ENCODE peak calls at places on chromosome 14, in four cellular contexts. One of them, this sample, is unnamed.

GRCh38 chr14:100875861-100876590 is 27.5 kb downstream of the RTL1 start:
- DNase-seq in cardiac muscle cell: no peak
- DNase-seq in heart right ventricle: no peak
- DNase-seq in mesenchymal stem cell: no peak
- DNase-seq in this sample: no peak

GRCh38 chr14:99691111-99691885 is 7.2 kb downstream of the CYP46A1 start:
- DNase-seq in cardiac muscle cell: no peak
- DNase-seq in heart right ventricle: no peak
- DNase-seq in mesenchymal stem cell: no peak
- DNase-seq in this sample: no peak

GRCh38 chr14:78567343-78567742 is 397.2 kb downstream of the NRXN3 start:
- DNase-seq in cardiac muscle cell: no peak
- DNase-seq in heart right ventricle: peak; percentile 3
- DNase-seq in mesenchymal stem cell: peak; percentile 1
- DNase-seq in this sample: no peak

GRCh38 chr14:92198804-92199203 is 77.0 kb downstream of the CPSF2 start:
- DNase-seq in mesenchymal stem cell: no peak
- DNase-seq in heart right ventricle: no peak
- DNase-seq in cardiac muscle cell: no peak
- DNase-seq in this sample: no peak

GRCh38 chr14:53778263-53778662 is 178.4 kb downstream of the BMP4 start:
- DNase-seq in cardiac muscle cell: no peak
- DNase-seq in mesenchymal stem cell: no peak
- DNase-seq in heart right ventricle: no peak
- DNase-seq in this sample: no peak

GRCh38 chr14:93304771-93305170 is 28.1 kb downstream of the BTBD7 start:
- DNase-seq in cardiac muscle cell: peak; percentile 12
- DNase-seq in mesenchymal stem cell: peak; percentile 63
- DNase-seq in heart right ventricle: no peak
- DNase-seq in this sample: no peak

GRCh38 chr14:66395300-66395699 is 90.9 kb upstream of the CCDC196 start:
- DNase-seq in mesenchymal stem cell: no peak
- DNase-seq in cardiac muscle cell: no peak
- DNase-seq in heart right ventricle: no peak
- DNase-seq in this sample: no peak

GRCh38 chr14:90522585-90523191 is 125.9 kb downstream of the CALM1 start:
- DNase-seq in mesenchymal stem cell: no peak
- DNase-seq in cardiac muscle cell: peak; percentile 71
- DNase-seq in heart right ventricle: no peak
- DNase-seq in this sample: no peak

GRCh38 chr14:53190938-53191337 is 37.8 kb upstream of the DDHD1 start:
- DNase-seq in cardiac muscle cell: peak; percentile 29
- DNase-seq in heart right ventricle: no peak
- DNase-seq in mesenchymal stem cell: no peak
- DNase-seq in this sample: no peak

GRCh38 chr14:100306506-100307214 is 416 bp upstream of the SLC25A29 start:
- DNase-seq in cardiac muscle cell: peak; percentile 91
- DNase-seq in heart right ventricle: peak; percentile 88
- DNase-seq in mesenchymal stem cell: peak; percentile 88
- DNase-seq in this sample: peak; percentile 93

GRCh38 chr14:60565211-60565610 is 56.3 kb downstream of the SIX6 start:
- DNase-seq in mesenchymal stem cell: no peak
- DNase-seq in heart right ventricle: no peak
- DNase-seq in cardiac muscle cell: peak; percentile 81
- DNase-seq in this sample: no peak

GRCh38 chr14:54566410-54567223 is at the start of gene SAMD4A:
- DNase-seq in mesenchymal stem cell: peak; percentile 91
- DNase-seq in heart right ventricle: peak; percentile 82
- DNase-seq in cardiac muscle cell: peak; percentile 93
- DNase-seq in this sample: peak; percentile 88

GRCh38 chr14:85414142-85414541 is 115.8 kb upstream of the FLRT2 start:
- DNase-seq in mesenchymal stem cell: no peak
- DNase-seq in heart right ventricle: no peak
- DNase-seq in cardiac muscle cell: peak; percentile 27
- DNase-seq in this sample: no peak

GRCh38 chr14:67620217-67620789 is 583 bp downstream of the ARG2 start:
- DNase-seq in heart right ventricle: no peak
- DNase-seq in mesenchymal stem cell: peak; percentile 23
- DNase-seq in cardiac muscle cell: no peak
- DNase-seq in this sample: peak; percentile 43

GRCh38 chr14:53011053-53011462 is 60.2 kb upstream of the FERMT2 start:
- DNase-seq in mesenchymal stem cell: peak; percentile 94
- DNase-seq in heart right ventricle: peak; percentile 54
- DNase-seq in cardiac muscle cell: peak; percentile 99
- DNase-seq in this sample: no peak

GRCh38 chr14:95250126-95250824 is 69.4 kb downstream of the CLMN start:
- DNase-seq in cardiac muscle cell: no peak
- DNase-seq in heart right ventricle: no peak
- DNase-seq in mesenchymal stem cell: no peak
- DNase-seq in this sample: no peak
- H3K4me1 ChIP-seq in cardiac muscle cell: peaks cover 17% of the 10 kb centered on the region
- H3K4me1 ChIP-seq in heart right ventricle: peaks cover 3% of the 10 kb centered on the region
- H3K4me1 ChIP-seq in mesenchymal stem cell: peaks cover 43% of the 10 kb centered on the region
- H3K4me1 ChIP-seq in this sample: no peaks in the 10 kb centered on the region

DNA sequence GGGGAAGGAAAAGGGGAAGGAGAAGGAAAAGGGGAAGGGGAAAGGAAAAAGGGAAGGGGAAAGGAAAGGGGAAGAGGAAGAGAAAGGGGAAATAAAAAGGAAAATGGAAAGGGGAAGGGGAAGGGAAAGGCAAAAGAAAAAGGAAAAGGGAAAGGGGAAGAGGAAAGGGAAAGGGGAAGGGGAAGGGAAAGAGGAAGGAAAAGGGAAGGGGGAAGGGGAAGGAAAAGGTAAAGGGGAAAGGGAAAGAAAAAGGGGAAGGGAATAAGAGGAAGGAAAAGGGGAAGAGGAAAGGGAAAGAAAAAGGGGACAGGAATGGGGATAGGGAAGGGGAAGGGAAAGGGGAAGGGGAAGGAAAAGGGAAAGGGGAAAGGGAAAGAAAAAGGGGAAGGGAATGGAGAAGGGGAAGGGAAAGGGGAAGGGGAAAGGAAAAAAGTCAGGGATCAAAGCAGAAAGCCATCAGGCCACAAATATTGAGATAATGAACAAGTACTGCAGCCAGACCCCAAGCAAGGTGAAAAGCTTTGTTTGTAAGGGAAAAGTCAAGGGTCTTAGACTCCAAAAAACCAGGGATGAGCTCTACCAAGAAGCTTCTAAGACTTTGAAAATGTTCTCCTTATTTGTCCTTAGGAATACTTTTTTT is 20.0 kb downstream of the DICER1 start:
- DNase-seq in mesenchymal stem cell: no peak
- DNase-seq in cardiac muscle cell: no peak
- DNase-seq in heart right ventricle: no peak
- DNase-seq in this sample: no peak
- H3K4me1 ChIP-seq in mesenchymal stem cell: peaks cover 3% of the 10 kb centered on the region
- H3K4me1 ChIP-seq in cardiac muscle cell: no peaks in the 10 kb centered on the region
- H3K4me1 ChIP-seq in heart right ventricle: peaks cover 11% of the 10 kb centered on the region
- H3K4me1 ChIP-seq in this sample: peaks cover 48% of the 10 kb centered on the region

DNA sequence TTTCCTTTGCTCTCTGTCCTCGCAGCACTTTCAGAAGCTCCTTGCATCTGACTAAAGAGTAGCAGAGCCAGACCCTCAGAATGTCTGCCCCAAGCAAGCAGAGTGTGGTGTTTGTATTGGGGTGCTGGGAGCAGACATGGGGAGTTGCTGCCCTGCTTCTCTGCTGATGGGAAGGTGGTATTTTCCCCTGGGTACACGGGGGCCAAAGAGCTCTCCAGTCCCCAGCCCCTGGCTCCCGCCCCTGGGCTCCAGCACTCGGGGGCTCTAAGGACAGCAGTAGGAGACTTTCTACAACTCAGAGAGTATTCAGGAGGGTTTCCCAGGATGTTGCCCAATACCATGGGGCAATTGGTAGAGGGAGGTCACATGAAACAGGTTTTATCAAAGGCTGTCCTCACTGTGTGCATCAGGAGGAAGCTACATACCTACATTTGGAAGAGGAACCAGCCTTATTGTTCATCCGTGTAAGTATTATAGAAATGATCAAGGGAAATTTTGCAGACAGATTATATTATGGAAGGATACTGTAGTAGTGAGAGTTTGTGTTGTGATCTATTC is 50.3 kb downstream of the DAD1 start:
- DNase-seq in heart right ventricle: no peak
- DNase-seq in mesenchymal stem cell: no peak
- DNase-seq in cardiac muscle cell: no peak
- DNase-seq in this sample: no peak
- H3K4me1 ChIP-seq in heart right ventricle: no peaks in the 10 kb centered on the region
- H3K4me1 ChIP-seq in mesenchymal stem cell: peaks cover 11% of the 10 kb centered on the region
- H3K4me1 ChIP-seq in cardiac muscle cell: peaks cover 9% of the 10 kb centered on the region
- H3K4me1 ChIP-seq in this sample: no peaks in the 10 kb centered on the region

DNA sequence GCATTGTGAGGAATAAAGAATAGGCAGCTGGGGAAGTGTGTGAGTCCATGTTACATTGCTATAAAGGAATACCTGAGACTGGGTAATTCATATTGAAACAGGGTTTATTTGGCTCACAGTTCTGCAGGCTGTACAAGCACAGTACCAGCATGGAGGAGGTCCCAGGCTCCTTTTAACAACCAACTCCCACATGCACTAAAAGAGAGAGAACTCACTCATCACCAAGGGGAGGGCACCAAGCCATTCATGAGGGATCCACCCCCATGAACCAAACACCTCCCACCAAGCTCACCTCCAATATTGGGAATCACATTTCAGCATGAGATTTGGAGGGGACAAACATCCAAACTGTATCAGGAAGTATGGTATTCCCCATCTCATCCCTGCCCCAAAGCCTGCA is 11.9 kb upstream of the DHRS4 start:
- DNase-seq in cardiac muscle cell: no peak
- DNase-seq in heart right ventricle: no peak
- DNase-seq in mesenchymal stem cell: no peak
- DNase-seq in this sample: no peak
- H3K4me1 ChIP-seq in cardiac muscle cell: no peaks in the 10 kb centered on the region
- H3K4me1 ChIP-seq in heart right ventricle: no peaks in the 10 kb centered on the region
- H3K4me1 ChIP-seq in mesenchymal stem cell: peaks cover 5% of the 10 kb centered on the region
- H3K4me1 ChIP-seq in this sample: no peaks in the 10 kb centered on the region

GRCh38 chr14:69666112-69666511 is 54.7 kb downstream of the SUSD6 start:
- DNase-seq in heart right ventricle: no peak
- DNase-seq in mesenchymal stem cell: no peak
- DNase-seq in cardiac muscle cell: no peak
- DNase-seq in this sample: no peak

GRCh38 chr14:69670093-69670492 is 58.7 kb downstream of the SUSD6 start:
- DNase-seq in mesenchymal stem cell: no peak
- DNase-seq in heart right ventricle: no peak
- DNase-seq in cardiac muscle cell: no peak
- DNase-seq in this sample: no peak

GRCh38 chr14:69669375-69669774 is 58.0 kb downstream of the SUSD6 start:
- DNase-seq in cardiac muscle cell: no peak
- DNase-seq in heart right ventricle: no peak
- DNase-seq in mesenchymal stem cell: no peak
- DNase-seq in this sample: no peak

GRCh38 chr14:69666698-69667211 is 55.4 kb downstream of the SUSD6 start:
- DNase-seq in mesenchymal stem cell: no peak
- DNase-seq in heart right ventricle: no peak
- DNase-seq in cardiac muscle cell: peak; percentile 44
- DNase-seq in this sample: peak; percentile 36

DNA sequence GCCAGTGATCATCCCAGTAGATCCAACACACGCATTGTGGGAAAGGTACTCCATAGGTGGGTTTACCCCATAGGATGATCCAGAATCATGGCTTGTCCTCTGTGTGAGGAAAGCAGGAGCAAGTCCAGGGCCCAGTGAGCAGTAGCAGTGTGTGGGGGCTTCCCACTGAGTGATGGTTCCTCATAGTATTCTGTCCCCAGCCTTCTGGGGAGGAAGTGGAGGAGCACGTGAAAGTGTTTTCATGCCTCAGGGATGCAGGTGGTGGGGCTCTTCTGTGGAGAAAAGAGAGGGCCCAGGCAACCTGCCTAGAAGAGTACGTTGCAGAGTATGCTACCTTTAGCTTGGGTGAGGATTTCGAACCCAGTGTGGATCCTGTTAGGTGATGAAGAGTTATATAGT is 56.5 kb downstream of the SUSD6 start:
- DNase-seq in cardiac muscle cell: no peak
- DNase-seq in heart right ventricle: no peak
- DNase-seq in mesenchymal stem cell: no peak
- DNase-seq in this sample: no peak
- H3K4me1 ChIP-seq in cardiac muscle cell: peaks cover 36% of the 10 kb centered on the region
- H3K4me1 ChIP-seq in heart right ventricle: peaks cover 34% of the 10 kb centered on the region
- H3K4me1 ChIP-seq in mesenchymal stem cell: peaks cover 5% of the 10 kb centered on the region
- H3K4me1 ChIP-seq in this sample: peaks cover 25% of the 10 kb centered on the region

GRCh38 chr14:104680806-104681688 is 8.4 kb upstream of the INF2 start:
- DNase-seq in heart right ventricle: no peak
- DNase-seq in cardiac muscle cell: peak; percentile 77
- DNase-seq in mesenchymal stem cell: peak; percentile 91
- DNase-seq in this sample: no peak

GRCh38 chr14:104681689-104682074 is 7.7 kb upstream of the INF2 start:
- DNase-seq in heart right ventricle: peak; percentile 96
- DNase-seq in mesenchymal stem cell: peak; percentile 85
- DNase-seq in cardiac muscle cell: peak; percentile 93
- DNase-seq in this sample: peak; percentile 75

GRCh38 chr14:104678901-104679705 is 10.3 kb upstream of the INF2 start:
- DNase-seq in heart right ventricle: no peak
- DNase-seq in mesenchymal stem cell: no peak
- DNase-seq in cardiac muscle cell: no peak
- DNase-seq in this sample: no peak

GRCh38 chr14:104678346-104678745 is 11.1 kb upstream of the INF2 start:
- DNase-seq in heart right ventricle: peak; percentile 66
- DNase-seq in cardiac muscle cell: peak; percentile 43
- DNase-seq in mesenchymal stem cell: peak; percentile 63
- DNase-seq in this sample: peak; percentile 82

GRCh38 chr14:104680056-104680805 is 9.2 kb upstream of the INF2 start:
- DNase-seq in mesenchymal stem cell: peak; percentile 87
- DNase-seq in cardiac muscle cell: peak; percentile 75
- DNase-seq in heart right ventricle: no peak
- DNase-seq in this sample: no peak
- H3K4me1 ChIP-seq in mesenchymal stem cell: peaks cover 63% of the 10 kb centered on the region
- H3K4me1 ChIP-seq in cardiac muscle cell: peaks cover 52% of the 10 kb centered on the region
- H3K4me1 ChIP-seq in heart right ventricle: peaks cover 41% of the 10 kb centered on the region
- H3K4me1 ChIP-seq in this sample: peaks cover 25% of the 10 kb centered on the region

DNA sequence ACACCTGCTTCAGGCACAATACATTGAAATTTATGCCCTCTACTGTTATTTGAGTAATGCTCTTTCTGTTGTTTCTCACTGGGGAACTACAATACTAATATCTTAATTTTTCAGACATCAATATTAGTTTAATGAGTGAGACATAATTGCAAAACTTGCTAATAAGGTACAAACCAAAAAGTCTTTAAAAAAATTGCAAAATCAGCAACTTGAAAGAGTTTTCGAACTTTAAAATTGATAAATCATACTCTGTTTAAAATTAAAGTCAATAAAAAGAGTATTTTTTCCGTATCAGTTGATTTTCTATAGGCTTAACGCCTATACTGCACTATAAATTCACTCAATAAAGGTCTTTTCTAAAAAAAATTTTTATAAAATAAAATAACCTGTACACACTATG is 1735.9 kb upstream of the SEL1L start:
- DNase-seq in cardiac muscle cell: no peak
- DNase-seq in heart right ventricle: no peak
- DNase-seq in mesenchymal stem cell: no peak
- DNase-seq in this sample: no peak
- H3K4me1 ChIP-seq in cardiac muscle cell: peaks cover 6% of the 10 kb centered on the region
- H3K4me1 ChIP-seq in heart right ventricle: no peaks in the 10 kb centered on the region
- H3K4me1 ChIP-seq in mesenchymal stem cell: no peaks in the 10 kb centered on the region
- H3K4me1 ChIP-seq in this sample: no peaks in the 10 kb centered on the region

This sample was measured in HAP-1.